ENCODE peak calls at places on chromosomes 11 and 22, in eight cellular contexts. Q is suprapubic skin, S is right lobe of liver, K is adrenal gland, H is ovary, Y is uterus, C is Peyer's patch, W is stomach. J is an unnamed sample.

GRCh38 chr11:73239111-73239521 is 21.0 kb downstream of the P2RY2 start:
- DNase-seq in Q (no peak), S (peak), K (peak), H (no peak), Y (no peak), C (peak), W (no peak), J (no peak)

GRCh38 chr11:126526471-126526870 is 171.0 kb downstream of the ST3GAL4 start:
- DNase-seq in Q (no peak), S (no peak), K (no peak), H (no peak), Y (no peak), C (no peak), W (no peak), J (no peak)

GRCh38 chr11:130209944-130210854 is 50.6 kb downstream of the ST14 start:
- DNase-seq in Q (no peak), S (no peak), K (peak), H (no peak), Y (no peak), C (peak), W (peak), J (no peak)

GRCh38 chr22:26656896-26657851 is at the start of gene MIAT:
- DNase-seq in Q (no peak), S (peak), K (no peak), H (no peak), Y (no peak), C (peak), W (peak), J (no peak)

GRCh38 chr11:69497221-69497787 is 15.8 kb downstream of the LINC01488 start:
- DNase-seq in Q (peak), S (peak), K (peak), H (peak), Y (peak), C (no peak), W (peak), J (peak)

GRCh38 chr11:97860237-97860636 is 1160.5 kb upstream of the CNTN5 start:
- DNase-seq in Q (no peak), S (no peak), K (no peak), H (no peak), Y (no peak), C (no peak), W (no peak), J (no peak)

GRCh38 chr11:134537941-134538340 is 125.9 kb upstream of the B3GAT1 start:
- DNase-seq in Q (no peak), S (no peak), K (no peak), H (no peak), Y (no peak), C (no peak), W (no peak), J (no peak)

GRCh38 chr11:30826911-30827310 is 240.8 kb upstream of the MPPED2 start:
- DNase-seq in Q (no peak), S (no peak), K (no peak), H (no peak), Y (no peak), C (no peak), W (no peak), J (no peak)

GRCh38 chr11:79939111-79939510 is 498.3 kb upstream of the TENM4 start:
- DNase-seq in Q (no peak), S (no peak), K (no peak), H (no peak), Y (no peak), C (no peak), W (no peak), J (no peak)

GRCh38 chr22:19134176-19134831 is 3.2 kb downstream of the TSSK2 start:
- DNase-seq in Q (no peak), S (no peak), K (no peak), H (no peak), Y (no peak), C (no peak), W (no peak), J (no peak)

GRCh38 chr11:107999759-108000455 is 8.8 kb upstream of the CUL5 start:
- DNase-seq in Q (no peak), S (no peak), K (no peak), H (no peak), Y (no peak), C (no peak), W (no peak), J (no peak)

GRCh38 chr11:21602734-21603133 is 590.2 kb upstream of the ANO5 start:
- DNase-seq in Q (no peak), S (no peak), K (no peak), H (no peak), Y (no peak), C (no peak), W (no peak), J (no peak)

GRCh38 chr11:75100314-75100713 is 3.6 kb upstream of the OR2AT4 start:
- DNase-seq in Q (no peak), S (no peak), K (no peak), H (no peak), Y (no peak), C (no peak), W (no peak), J (no peak)
- TF ChIP-seq POLR2A in Q (no peak), S (no peak), K (no peak), H (no peak), Y (no peak), C (no peak), W (no peak), J (no peak)

GRCh38 chr11:1916132-1916985 is 3.1 kb upstream of the TNNT3 start:
- DNase-seq in Q (no peak), S (no peak), K (peak), H (no peak), Y (peak), C (no peak), W (no peak), J (no peak)

GRCh38 chr11:1916986-1917522 is 2.4 kb upstream of the TNNT3 start:
- DNase-seq in Q (no peak), S (no peak), K (no peak), H (no peak), Y (peak), C (no peak), W (no peak), J (no peak)

GRCh38 chr11:1919428-1920127 is at the start of gene TNNT3:
- DNase-seq in Q (no peak), S (no peak), K (no peak), H (no peak), Y (peak), C (no peak), W (no peak), J (no peak)

GRCh38 chr11:1918436-1919315 is 827 bp upstream of the TNNT3 start:
- DNase-seq in Q (no peak), S (no peak), K (no peak), H (no peak), Y (peak), C (no peak), W (no peak), J (no peak)

DNA sequence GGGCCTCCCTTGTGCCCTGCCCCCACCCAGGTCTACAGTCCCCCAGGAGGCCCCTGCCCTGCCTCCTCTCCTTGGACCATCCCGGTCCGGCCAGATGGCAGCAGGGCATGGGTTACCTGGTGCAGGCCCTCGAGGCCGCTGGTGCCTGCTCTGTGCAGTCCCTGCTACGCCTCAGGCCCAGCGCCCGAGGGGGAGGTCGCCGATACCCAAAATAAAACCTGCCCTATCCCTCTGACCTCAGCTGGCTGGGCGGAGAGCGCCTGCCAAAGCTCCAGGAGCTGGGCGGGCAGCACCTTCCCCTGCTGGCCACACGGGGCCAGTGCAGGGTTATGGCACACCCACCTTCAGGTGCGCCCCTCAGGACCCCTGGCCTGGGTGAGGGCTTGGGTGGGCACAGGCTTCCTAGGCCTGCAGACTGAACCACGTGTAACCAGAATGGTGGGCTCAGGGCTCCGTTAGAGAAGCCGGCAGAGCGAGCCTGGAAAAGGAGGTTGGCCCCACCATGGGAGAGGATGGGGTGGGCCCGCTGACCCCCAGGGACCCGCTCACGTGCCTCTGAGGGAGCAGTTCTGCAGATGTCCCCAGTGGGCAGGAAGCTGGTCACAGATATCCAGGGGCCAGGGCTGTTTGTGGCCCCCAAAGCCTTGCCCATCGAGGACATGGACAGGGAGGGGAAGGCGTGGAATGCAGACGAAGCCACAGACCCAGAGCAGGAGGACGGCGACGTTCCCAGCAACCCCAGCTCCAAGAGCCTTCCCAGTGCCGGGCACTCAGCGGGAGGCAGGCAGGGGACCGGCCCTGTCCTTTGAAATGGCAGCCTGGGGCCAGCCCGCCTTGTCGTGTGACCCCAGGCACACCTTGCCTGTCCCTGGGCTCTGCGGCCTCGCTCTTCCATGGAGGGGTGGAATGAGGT is 1.7 kb upstream of the TNNT3 start:
- DNase-seq in Q (no peak), S (no peak), K (peak), H (no peak), Y (peak), C (no peak), W (no peak), J (no peak)
- TF ChIP-seq POLR2A in Q (no peak), S (no peak), K (no peak), H (no peak), Y (no peak), C (no peak), W (no peak), J (no peak)

GRCh38 chr22:30591588-30592359 is at the start of gene PES1:
- DNase-seq in Q (peak), S (peak), K (peak), H (peak), Y (peak), C (peak), W (peak), J (peak)
- TF ChIP-seq POLR2A in Q (no peak), S (peak), K (peak), H (peak), Y (peak), C (peak), W (no peak), J (peak)

DNA sequence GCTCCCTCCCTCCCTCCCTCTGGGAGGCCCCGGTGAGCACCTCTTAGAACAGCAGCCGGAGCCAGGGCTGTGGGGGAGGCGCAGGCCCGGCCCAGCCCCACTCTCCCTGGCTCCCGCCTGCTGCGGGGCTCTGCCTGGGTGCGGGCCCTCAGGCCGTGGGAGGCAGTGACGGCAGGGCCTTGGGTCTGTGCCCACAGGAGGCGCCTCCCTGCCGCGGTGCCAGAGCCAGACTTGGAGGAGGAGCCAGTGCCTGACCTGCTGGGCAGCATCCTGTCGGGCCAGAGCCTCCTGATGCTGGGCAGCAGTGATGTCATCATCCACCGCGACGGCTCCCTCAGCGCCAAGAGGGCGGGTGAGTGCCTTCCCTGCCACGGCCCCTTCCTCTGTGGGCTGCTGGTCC is 9.5 kb downstream of the IRF7 start:
- DNase-seq in Q (no peak), S (peak), K (peak), H (peak), Y (peak), C (no peak), W (peak), J (peak)
- TF ChIP-seq POLR2A in Q (no peak), S (no peak), K (no peak), H (no peak), Y (no peak), C (no peak), W (no peak), J (no peak)

GRCh38 chr11:8717876-8718753 is 35.5 kb downstream of the RPL27A start:
- DNase-seq in Q (no peak), S (peak), K (peak), H (peak), Y (peak), C (no peak), W (peak), J (no peak)
- TF ChIP-seq POLR2A in Q (no peak), S (no peak), K (peak), H (no peak), Y (no peak), C (no peak), W (no peak), J (no peak)

J was measured in breast epithelium.